ENCODE peak calls at places on chromosomes 5 and 9, in eight cellular contexts. D is right lobe of liver; E is PC-9; N is naive thymus-derived CD4-positive, alpha-beta T cell; G is uterus; A is testis; W is breast epithelium; P is tibial artery. C is an unnamed sample.
A peak's percentile ranks its signal among the peaks of the same experiment; 100 is the strongest.

GRCh38 chr5:430214-430925 is 12.6 kb upstream of the EXOC3 start:
- DNase-seq in D (no peak), E (no peak), N (no peak), G (no peak), A (no peak), W (no peak), P (no peak), C (peak; percentile 45)

GRCh38 chr9:133135193-133135745 is 14.2 kb upstream of the RALGDS start:
- DNase-seq in D (peak; percentile 63), E (peak; percentile 94), N (no peak), G (peak; percentile 77), A (no peak), W (peak; percentile 81), P (peak; percentile 51), C (peak; percentile 86)

GRCh38 chr5:1239514-1240251 is 14.5 kb downstream of the SLC6A18 start:
- DNase-seq in D (no peak), E (no peak), N (no peak), G (no peak), A (no peak), W (no peak), P (no peak), C (no peak)

GRCh38 chr9:130997395-130997684 is 11.6 kb upstream of the LAMC3 start:
- DNase-seq in D (no peak), E (no peak), N (no peak), G (no peak), A (no peak), W (no peak), P (no peak), C (no peak)

GRCh38 chr9:82606761-82607382 is 456.1 kb downstream of the RASEF start:
- DNase-seq in D (no peak), E (no peak), N (no peak), G (peak; percentile 28), A (peak; percentile 58), W (no peak), P (no peak), C (peak; percentile 57)

GRCh38 chr9:110015759-110016158 is 192.2 kb downstream of the C9orf152 start:
- DNase-seq in D (no peak), E (peak; percentile 71), N (no peak), G (no peak), A (no peak), W (no peak), P (no peak), C (peak; percentile 50)

GRCh38 chr5:122126711-122127385 is 2.5 kb upstream of the ZNF474 start:
- DNase-seq in D (no peak), E (no peak), N (no peak), G (no peak), A (peak; percentile 32), W (no peak), P (peak; percentile 48), C (no peak)

GRCh38 chr9:120832766-120833165 is 10.0 kb downstream of the PSMD5 start:
- DNase-seq in D (no peak), E (no peak), N (no peak), G (no peak), A (no peak), W (no peak), P (no peak), C (no peak)

GRCh38 chr9:34379334-34380033 is 2.8 kb upstream of the MYORG start:
- DNase-seq in D (peak; percentile 91), E (peak; percentile 68), N (peak; percentile 78), G (peak; percentile 89), A (peak; percentile 92), W (peak; percentile 89), P (peak; percentile 89), C (peak; percentile 28)

DNA sequence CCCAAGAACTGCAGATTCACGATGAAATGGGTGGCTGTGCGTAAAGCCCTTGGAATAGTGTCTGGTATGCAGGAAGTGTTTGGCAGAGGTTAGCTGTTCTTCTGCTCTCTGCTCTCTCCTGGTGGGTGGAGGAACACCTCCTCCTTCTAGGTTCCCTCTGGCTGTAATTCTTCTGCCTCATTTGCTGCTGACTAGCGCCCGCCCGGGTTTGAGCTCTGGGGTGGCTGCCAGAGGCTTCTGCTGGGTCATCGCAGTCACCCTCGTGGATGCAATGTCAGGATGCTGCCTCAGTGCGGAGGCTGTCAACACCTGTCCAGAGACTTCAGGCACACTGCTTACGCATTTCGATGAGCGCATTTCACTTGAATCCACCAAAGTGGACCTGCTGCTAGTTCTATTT is 11.7 kb downstream of the DOCK2 start:
- DNase-seq in D (no peak), E (no peak), N (no peak), G (no peak), A (no peak), W (no peak), P (no peak), C (no peak)
- H3K4me1 ChIP-seq in D (no peaks in the 10 kb centered on the region), E (no peaks in the 10 kb centered on the region), N (peaks cover 62% of the 10 kb centered on the region), G (no peaks in the 10 kb centered on the region), A (peaks cover 14% of the 10 kb centered on the region), W (peaks cover 12% of the 10 kb centered on the region), P (no peaks in the 10 kb centered on the region), C (peaks cover 26% of the 10 kb centered on the region)

GRCh38 chr9:106878943-106879916 is 16.3 kb downstream of the ZNF462 start:
- DNase-seq in D (peak; percentile 62), E (no peak), N (no peak), G (peak; percentile 75), A (peak; percentile 77), W (peak; percentile 74), P (no peak), C (peak; percentile 57)
- H3K4me3 ChIP-seq in D (no peak overlapping the region), E (no peak overlapping the region), N (no peak overlapping the region), G (no peak overlapping the region), A (no peak overlapping the region), W (no peak overlapping the region), P (no peak overlapping the region), C (no peak overlapping the region)

GRCh38 chr9:70481471-70481870 is 67.0 kb upstream of the KLF9 start:
- DNase-seq in D (no peak), E (no peak), N (no peak), G (no peak), A (no peak), W (no peak), P (no peak), C (no peak)
- H3K4me1 ChIP-seq in D (peaks cover 53% of the 10 kb centered on the region), E (peaks cover 14% of the 10 kb centered on the region), N (no peaks in the 10 kb centered on the region), G (peaks cover 31% of the 10 kb centered on the region), A (peaks cover 46% of the 10 kb centered on the region), W (peaks cover 55% of the 10 kb centered on the region), P (peaks cover 60% of the 10 kb centered on the region), C (peaks cover 39% of the 10 kb centered on the region)

DNA sequence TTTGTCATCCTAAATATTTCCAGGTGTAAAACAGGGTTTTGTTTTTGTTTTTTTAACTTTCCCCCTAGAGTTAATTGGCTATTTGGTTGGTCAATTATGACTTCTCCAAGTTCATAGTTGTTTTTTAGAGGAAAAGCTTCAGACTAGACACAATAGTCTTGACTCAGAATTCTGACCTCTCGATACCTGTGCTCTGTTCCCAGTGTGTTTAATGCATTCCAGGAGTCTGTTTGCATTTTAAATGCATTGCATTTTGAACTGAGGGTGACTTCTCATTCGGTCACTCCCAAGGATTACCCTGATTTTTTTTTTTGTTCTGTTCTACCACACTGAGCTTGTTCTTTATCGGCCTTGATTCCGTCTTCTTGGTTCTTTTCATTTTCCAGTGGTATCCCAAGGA is 16.3 kb downstream of the ARHGEF28 start:
- DNase-seq in D (no peak), E (peak; percentile 73), N (no peak), G (no peak), A (no peak), W (no peak), P (no peak), C (no peak)
- H3K4me3 ChIP-seq in D (no peak overlapping the region), E (peak overlapping the region; percentile 30), N (no peak overlapping the region), G (no peak overlapping the region), A (no peak overlapping the region), W (no peak overlapping the region), P (no peak overlapping the region), C (no peak overlapping the region)

GRCh38 chr5:105807251-105807650 is 1863.5 kb downstream of the EFNA5 start:
- DNase-seq in D (no peak), E (no peak), N (no peak), G (no peak), A (no peak), W (no peak), P (no peak), C (no peak)
- H3K4me1 ChIP-seq in D (no peaks in the 10 kb centered on the region), E (no peaks in the 10 kb centered on the region), N (no peaks in the 10 kb centered on the region), G (no peaks in the 10 kb centered on the region), A (no peaks in the 10 kb centered on the region), W (no peaks in the 10 kb centered on the region), P (peaks cover 19% of the 10 kb centered on the region), C (no peaks in the 10 kb centered on the region)